ENCODE peak calls at places on chromosomes 13 and 19, in ten cellular contexts. P is ovary; J is mucosa of descending colon; X is iPS DF 6.9; U is left lung; L is thoracic aorta; Q is pancreas; D is CD8-positive, alpha-beta memory T cell; E is tibial nerve; T is HepG2. A is an unnamed sample. For H3K9me3 and H3K4me1, the result is how much of the 10 kb centered on the place peaks cover.

GRCh38 chr19:47598407-47599349 is 10.3 kb upstream of the BICRA start:
- DNase-seq in J (peak), E (peak), Q (no peak), T (peak), L (peak), P (peak), U (peak), D (no peak), X (no peak), A (peak)

GRCh38 chr19:33227242-33227650 is 1.6 kb upstream of the SLC7A10 start:
- DNase-seq in X (no peak), E (no peak), U (peak), T (peak), P (no peak), J (no peak), Q (no peak), D (no peak), L (no peak), A (no peak)

GRCh38 chr19:14559916-14560775 is 11.7 kb downstream of the NDUFB7 start:
- DNase-seq in P (no peak), L (no peak), T (no peak), J (no peak), U (no peak), D (no peak), Q (no peak), E (no peak), X (no peak), A (no peak)

GRCh38 chr19:50567052-50567841 is 988 bp downstream of the LRRC4B start:
- DNase-seq in T (no peak), J (no peak), D (no peak), E (no peak), L (no peak), U (peak), X (no peak), P (no peak), Q (no peak), A (no peak)

GRCh38 chr13:111484129-111484925 is 163.9 kb downstream of the TEX29 start:
- DNase-seq in P (no peak), U (peak), X (no peak), L (no peak), D (no peak), T (no peak), E (no peak), J (no peak), Q (peak), A (no peak)

GRCh38 chr13:29204651-29205050 is 384.5 kb downstream of the MTUS2 start:
- DNase-seq in X (no peak), L (no peak), J (no peak), T (no peak), D (no peak), P (no peak), E (no peak), Q (no peak), U (peak), A (no peak)

GRCh38 chr13:68176486-68176885 is 946.4 kb upstream of the PCDH9 start:
- DNase-seq in E (no peak), U (no peak), X (no peak), P (no peak), D (no peak), J (no peak), Q (no peak), L (no peak), T (no peak), A (no peak)

GRCh38 chr13:73608731-73609485 is 525.3 kb downstream of the KLF12 start:
- DNase-seq in L (no peak), P (no peak), E (no peak), D (no peak), J (no peak), X (no peak), U (no peak), T (no peak), Q (no peak), A (no peak)

GRCh38 chr19:17109300-17109699 is 33.7 kb downstream of the MYO9B start:
- DNase-seq in U (no peak), L (no peak), T (no peak), Q (no peak), D (no peak), J (no peak), X (no peak), E (no peak), P (no peak), A (no peak)

GRCh38 chr19:48858984-48859710 is 9.3 kb downstream of the PLEKHA4 start:
- DNase-seq in E (no peak), L (no peak), X (no peak), D (peak), Q (peak), J (peak), P (no peak), T (no peak), U (peak), A (no peak)

GRCh38 chr19:38047641-38048040 is 140.6 kb downstream of the SIPA1L3 start:
- DNase-seq in P (no peak), J (no peak), Q (no peak), T (no peak), E (no peak), X (no peak), U (peak), L (no peak), D (no peak), A (no peak)

GRCh38 chr19:32041681-32042292 is 303.6 kb upstream of the ZNF507 start:
- DNase-seq in E (no peak), T (peak), D (no peak), L (no peak), X (peak), P (peak), U (no peak), J (peak), Q (peak), A (peak)

GRCh38 chr13:110557610-110558305 is 3.8 kb downstream of the RAB20 start:
- DNase-seq in D (no peak), E (no peak), J (no peak), Q (peak), T (no peak), U (peak), X (no peak), P (no peak), L (no peak), A (no peak)

DNA sequence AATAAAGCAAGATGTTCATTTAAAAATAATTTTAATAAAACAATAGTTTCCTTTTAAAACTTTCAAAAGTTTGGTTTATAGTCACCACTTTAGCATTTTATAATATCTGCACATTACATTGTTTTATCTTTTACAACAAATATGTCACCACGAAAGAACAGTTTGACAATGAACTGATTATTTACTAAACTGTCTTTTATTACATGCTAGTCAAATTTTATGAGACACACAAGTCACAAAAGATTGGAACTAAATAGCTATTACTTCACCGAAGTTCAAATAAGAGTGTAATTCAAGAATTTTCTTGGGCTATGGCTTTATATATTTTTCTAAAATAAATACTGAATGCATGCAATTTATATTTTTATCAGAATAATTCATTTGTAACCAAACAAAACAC is 57.5 kb upstream of the EEF1AKMT1 start:
- DNase-seq in D (no peak), U (no peak), L (no peak), E (no peak), X (no peak), T (no peak), Q (no peak), P (no peak), J (no peak), A (no peak)
- H3K4me3 ChIP-seq in D (no peak), U (no peak), L (no peak), E (no peak), X (no peak), T (no peak), Q (no peak), P (no peak), J (no peak), A (no peak)

DNA sequence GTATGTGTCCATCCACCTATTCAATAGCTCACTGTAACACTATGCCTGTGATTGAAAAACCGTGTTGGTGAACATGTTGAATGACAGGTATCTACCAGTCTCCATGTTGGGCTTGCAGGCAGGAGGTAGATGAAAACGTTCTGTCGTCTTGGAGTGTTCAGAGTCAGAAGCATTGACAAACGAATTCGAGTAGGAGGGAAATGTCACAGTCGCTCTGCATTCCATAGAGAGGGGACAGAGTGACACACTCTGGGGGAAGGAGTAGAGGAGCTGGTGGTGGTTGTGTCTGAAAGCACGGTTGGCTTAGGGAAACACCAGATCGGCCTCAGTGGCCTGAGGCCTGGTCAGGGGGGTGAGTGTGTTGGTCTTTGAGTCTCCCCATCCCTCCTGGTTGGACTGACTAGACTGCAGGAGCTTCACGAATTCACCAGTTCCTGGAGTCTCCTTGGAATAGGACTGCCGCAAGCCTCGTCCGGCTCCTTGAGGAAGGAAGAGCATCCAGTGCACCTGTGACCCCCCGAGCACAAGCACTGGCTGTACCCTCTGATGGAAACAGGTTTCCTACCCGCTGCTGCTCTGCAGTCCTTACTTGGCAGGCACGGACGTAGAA is 105.0 kb upstream of the C1QTNF9B start:
- DNase-seq in X (no peak), T (no peak), U (no peak), Q (no peak), L (no peak), J (no peak), P (no peak), D (no peak), E (no peak), A (no peak)
- H3K9me3 ChIP-seq in X (under half), T (under half), U (under half), Q (under half), L (under half), J (under half), P (under half), D (under half), E (under half), A (under half)

GRCh38 chr13:21012841-21013681 is 48.3 kb downstream of the LATS2 start:
- DNase-seq in E (no peak), U (no peak), T (no peak), P (no peak), X (no peak), D (no peak), L (no peak), J (no peak), Q (peak), A (no peak)
- H3K4me1 ChIP-seq in E (half or more), U (half or more), T (half or more), P (under half), X (under half), D (under half), L (half or more), J (under half), Q (under half), A (under half)

GRCh38 chr13:45417790-45418534 is at the start of gene SLC25A30:
- DNase-seq in P (peak), J (peak), U (peak), T (peak), Q (peak), D (peak), L (peak), X (peak), E (peak), A (peak)

GRCh38 chr13:45416521-45417125 is 1.6 kb downstream of the SLC25A30 start:
- DNase-seq in U (no peak), X (no peak), P (no peak), D (no peak), E (no peak), Q (no peak), T (no peak), L (no peak), J (no peak), A (peak)

GRCh38 chr13:45412274-45413049 is 5.7 kb downstream of the SLC25A30 start:
- DNase-seq in Q (no peak), X (no peak), U (no peak), D (no peak), L (no peak), J (no peak), T (no peak), E (no peak), P (no peak), A (no peak)

GRCh38 chr13:45413826-45414312 is 4.3 kb downstream of the SLC25A30 start:
- DNase-seq in L (no peak), E (no peak), X (no peak), J (no peak), D (no peak), Q (no peak), P (no peak), U (no peak), T (no peak), A (peak)

DNA sequence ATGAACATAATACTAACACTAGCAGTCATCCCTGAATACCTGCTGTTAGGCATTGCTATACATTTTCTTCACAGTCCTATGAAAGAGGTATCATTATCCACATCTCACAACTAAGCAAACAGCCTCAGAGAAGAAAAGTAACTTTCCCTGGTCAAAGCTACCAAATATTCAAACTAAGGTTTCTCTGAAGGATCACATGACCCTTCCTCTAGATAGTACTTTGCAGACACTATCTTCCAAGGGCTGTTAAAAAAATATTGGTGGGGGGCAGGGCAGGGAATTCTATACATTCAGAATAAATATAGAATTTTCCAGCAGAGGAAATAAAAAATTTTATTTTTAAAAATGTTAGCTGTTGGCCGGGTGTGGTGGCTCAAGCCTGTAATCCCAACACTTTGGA is 3.1 kb downstream of the SLC25A30 start:
- DNase-seq in Q (no peak), T (no peak), J (no peak), U (no peak), X (no peak), L (no peak), E (no peak), D (no peak), P (no peak), A (no peak)
- H3K4me3 ChIP-seq in Q (no peak), T (no peak), J (no peak), U (no peak), X (no peak), L (peak), E (peak), D (no peak), P (peak), A (no peak)

DNA sequence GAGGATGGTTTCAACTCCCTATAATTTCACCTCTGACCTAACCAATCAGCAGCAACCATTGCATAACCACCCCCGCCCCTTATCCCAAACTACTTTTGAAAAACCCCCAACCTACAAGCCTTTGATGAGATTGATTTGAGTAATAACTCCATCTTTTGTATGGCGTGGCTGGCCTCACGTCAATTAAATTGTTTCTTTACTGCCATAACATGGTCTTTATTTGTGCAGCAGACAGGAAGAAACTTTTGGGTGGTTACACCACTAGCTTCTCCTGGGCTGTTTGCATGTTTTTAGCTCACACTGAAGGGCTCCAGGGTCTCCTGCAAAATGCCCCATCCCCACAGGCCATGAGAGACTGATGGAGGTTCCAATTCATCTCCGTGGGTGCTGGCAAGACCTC is 34.0 kb upstream of the PEG3 start:
- DNase-seq in U (no peak), L (no peak), X (no peak), D (no peak), Q (no peak), J (no peak), T (no peak), E (no peak), P (no peak), A (no peak)
- H3K9me3 ChIP-seq in U (under half), L (under half), X (under half), D (under half), Q (under half), J (half or more), T (under half), E (under half), P (under half), A (under half)

GRCh38 chr19:11140896-11141295 is 14.7 kb downstream of the SPC24 start:
- DNase-seq in Q (no peak), E (no peak), X (no peak), T (no peak), L (no peak), P (no peak), J (no peak), D (no peak), U (no peak), A (no peak)
- H3K4me1 ChIP-seq in Q (under half), E (half or more), X (under half), T (half or more), L (under half), P (under half), J (under half), D (under half), U (half or more), A (under half)

GRCh38 chr13:56700324-56700723 is 440.4 kb upstream of the PRR20A start:
- DNase-seq in P (no peak), E (no peak), Q (no peak), U (no peak), X (no peak), L (no peak), J (no peak), T (no peak), D (no peak), A (no peak)
- H3K4me3 ChIP-seq in P (no peak), E (no peak), Q (no peak), U (no peak), X (no peak), L (no peak), J (no peak), T (no peak), D (no peak), A (no peak)

GRCh38 chr19:51977346-51977745 is 9.3 kb downstream of the ZNF350 start:
- DNase-seq in E (no peak), Q (no peak), T (no peak), U (no peak), D (no peak), J (no peak), L (no peak), P (no peak), X (no peak), A (no peak)
- H3K9me3 ChIP-seq in E (under half), Q (under half), T (half or more), U (under half), D (half or more), J (half or more), L (half or more), P (half or more), X (under half), A (under half)

DNA sequence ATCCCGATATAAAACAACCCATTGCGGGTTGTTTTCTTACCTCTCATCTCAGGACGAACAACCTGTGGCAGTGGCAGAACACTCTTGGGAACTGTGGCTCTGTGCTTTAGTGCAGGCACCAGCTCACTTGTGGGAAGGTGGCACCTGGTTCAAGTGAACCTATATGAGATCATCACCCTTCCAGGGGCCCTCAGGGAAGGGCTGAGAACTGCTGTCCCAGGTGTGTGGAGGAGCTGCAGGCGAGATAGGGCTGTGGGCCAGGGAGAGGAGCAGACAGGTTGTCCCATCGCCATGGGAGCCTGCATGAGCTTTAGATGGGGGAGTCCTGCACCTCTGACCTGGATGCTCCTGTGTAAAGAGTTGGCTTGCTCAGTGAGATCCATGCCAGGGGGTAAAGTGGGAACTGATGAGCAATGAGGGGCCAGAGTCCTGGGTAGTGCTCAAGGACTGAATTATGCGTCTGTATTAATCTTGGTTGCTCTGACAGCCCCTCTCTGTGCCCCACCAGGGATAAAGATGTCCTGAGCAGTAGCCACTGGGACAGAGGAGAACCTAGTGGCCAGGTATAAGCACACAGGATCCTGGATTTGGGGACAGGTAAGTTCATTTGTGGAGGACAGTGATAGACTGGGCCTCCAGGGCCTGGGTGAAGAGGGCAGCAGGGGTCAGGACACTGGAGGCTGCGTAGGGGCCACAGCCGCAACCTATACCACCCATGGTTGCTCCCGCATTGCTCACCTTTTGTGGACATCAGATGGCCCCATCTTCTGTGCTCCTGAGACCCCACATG is 8.7 kb downstream of the CEACAM4 start:
- DNase-seq in Q (no peak), P (no peak), J (no peak), T (no peak), D (no peak), U (no peak), E (no peak), X (no peak), L (no peak), A (no peak)
- H3K4me1 ChIP-seq in Q (under half), P (under half), J (under half), T (under half), D (under half), U (half or more), E (under half), X (under half), L (under half), A (under half)